ENCODE peak calls at places on chromosome 3, in eight cellular contexts. O is PC-9; R is psoas muscle; E is fibroblast of lung; K is uterus; S is CD8-positive, alpha-beta memory T cell; T is colonic mucosa; A is heart right ventricle. C is an unnamed sample.

GRCh38 chr3:189300345-189300744 is 128.6 kb downstream of the TPRG1 start:
- DNase-seq in O (no peak), T (no peak), S (no peak), E (no peak), R (no peak), A (no peak), K (no peak), C (peak; percentile 88)

GRCh38 chr3:76949033-76949432 is 90.9 kb upstream of the ROBO2 start:
- DNase-seq in T (no peak), R (no peak), E (no peak), K (no peak), A (no peak), O (no peak), S (no peak), C (no peak)

GRCh38 chr3:76432396-76432795 is 607.5 kb upstream of the ROBO2 start:
- DNase-seq in S (no peak), O (no peak), A (no peak), K (no peak), E (no peak), R (no peak), T (no peak), C (no peak)

GRCh38 chr3:150165396-150166094 is 194.8 kb upstream of the PFN2 start:
- DNase-seq in R (no peak), O (no peak), A (no peak), E (no peak), S (no peak), K (no peak), T (no peak), C (no peak)

GRCh38 chr3:126111126-126111551 is 27.2 kb upstream of the SLC41A3 start:
- DNase-seq in E (no peak), S (no peak), T (peak; percentile 5), O (no peak), R (no peak), K (peak; percentile 4), A (no peak), C (no peak)

GRCh38 chr3:119084371-119085069 is 49.9 kb upstream of the IGSF11 start:
- DNase-seq in T (no peak), E (no peak), K (no peak), O (peak; percentile 74), A (no peak), S (no peak), R (no peak), C (no peak)

GRCh38 chr3:9810846-9811245 is 784 bp downstream of the TTLL3 start:
- DNase-seq in T (no peak), K (no peak), R (no peak), O (no peak), E (no peak), A (no peak), S (no peak), C (no peak)

GRCh38 chr3:177569823-177570657 is 372.8 kb upstream of the TBL1XR1 start:
- DNase-seq in S (no peak), O (no peak), K (no peak), E (no peak), A (no peak), R (no peak), T (no peak), C (peak; percentile 82)

GRCh38 chr3:149621218-149622005 is 36.4 kb downstream of the WWTR1 start:
- DNase-seq in E (peak; percentile 97), O (no peak), K (no peak), R (no peak), T (no peak), A (no peak), S (no peak), C (no peak)

GRCh38 chr3:195048059-195048905 is 222.7 kb downstream of the XXYLT1 start:
- DNase-seq in E (no peak), R (no peak), T (no peak), K (peak; percentile 6), S (no peak), O (no peak), A (no peak), C (no peak)

GRCh38 chr3:44469914-44470313 is 7.6 kb downstream of the ZNF445 start:
- DNase-seq in E (no peak), T (no peak), A (no peak), K (no peak), S (no peak), R (no peak), O (no peak), C (no peak)

GRCh38 chr3:156509209-156510174 is 45.4 kb downstream of the SSR3 start:
- DNase-seq in A (no peak), E (peak; percentile 54), R (no peak), S (peak; percentile 50), O (peak; percentile 9), T (no peak), K (no peak), C (peak; percentile 77)

GRCh38 chr3:62586356-62586755 is 213.0 kb upstream of the FEZF2 start:
- DNase-seq in S (no peak), O (no peak), R (no peak), A (no peak), E (peak; percentile 69), T (no peak), K (no peak), C (no peak)

GRCh38 chr3:45225465-45226205 is 452 bp downstream of the TMEM158 start:
- DNase-seq in O (no peak), A (peak; percentile 23), T (no peak), R (peak; percentile 29), S (peak; percentile 36), K (no peak), E (peak; percentile 43), C (peak; percentile 32)

GRCh38 chr3:70989174-70989573 is 594.4 kb downstream of the FOXP1 start:
- DNase-seq in R (no peak), K (no peak), T (no peak), A (no peak), E (peak; percentile 89), S (no peak), O (no peak), C (peak; percentile 83)

GRCh38 chr3:159293493-159293892 is 491.6 kb downstream of the MFSD1 start:
- DNase-seq in R (no peak), O (no peak), T (no peak), S (no peak), K (no peak), E (no peak), A (no peak), C (no peak)

GRCh38 chr3:112822116-112823055 is 24.3 kb downstream of the CD200R1L start:
- DNase-seq in E (peak; percentile 12), R (no peak), S (no peak), K (no peak), T (no peak), A (no peak), O (no peak), C (no peak)

GRCh38 chr3:52218454-52218853 is 7.0 kb downstream of the TLR9 start:
- DNase-seq in R (peak; percentile 39), O (no peak), S (no peak), K (no peak), T (no peak), E (no peak), A (no peak), C (no peak)

GRCh38 chr3:52218026-52218425 is 7.4 kb downstream of the TLR9 start:
- DNase-seq in T (no peak), E (no peak), O (no peak), S (no peak), R (no peak), A (no peak), K (no peak), C (no peak)

GRCh38 chr3:52215351-52215750 is 10.1 kb downstream of the TLR9 start:
- DNase-seq in K (no peak), T (no peak), E (no peak), O (no peak), S (no peak), R (no peak), A (no peak), C (no peak)

GRCh38 chr3:52217409-52217805 is 8.0 kb downstream of the TLR9 start:
- DNase-seq in S (no peak), K (no peak), T (no peak), O (no peak), R (no peak), E (no peak), A (no peak), C (no peak)

DNA sequence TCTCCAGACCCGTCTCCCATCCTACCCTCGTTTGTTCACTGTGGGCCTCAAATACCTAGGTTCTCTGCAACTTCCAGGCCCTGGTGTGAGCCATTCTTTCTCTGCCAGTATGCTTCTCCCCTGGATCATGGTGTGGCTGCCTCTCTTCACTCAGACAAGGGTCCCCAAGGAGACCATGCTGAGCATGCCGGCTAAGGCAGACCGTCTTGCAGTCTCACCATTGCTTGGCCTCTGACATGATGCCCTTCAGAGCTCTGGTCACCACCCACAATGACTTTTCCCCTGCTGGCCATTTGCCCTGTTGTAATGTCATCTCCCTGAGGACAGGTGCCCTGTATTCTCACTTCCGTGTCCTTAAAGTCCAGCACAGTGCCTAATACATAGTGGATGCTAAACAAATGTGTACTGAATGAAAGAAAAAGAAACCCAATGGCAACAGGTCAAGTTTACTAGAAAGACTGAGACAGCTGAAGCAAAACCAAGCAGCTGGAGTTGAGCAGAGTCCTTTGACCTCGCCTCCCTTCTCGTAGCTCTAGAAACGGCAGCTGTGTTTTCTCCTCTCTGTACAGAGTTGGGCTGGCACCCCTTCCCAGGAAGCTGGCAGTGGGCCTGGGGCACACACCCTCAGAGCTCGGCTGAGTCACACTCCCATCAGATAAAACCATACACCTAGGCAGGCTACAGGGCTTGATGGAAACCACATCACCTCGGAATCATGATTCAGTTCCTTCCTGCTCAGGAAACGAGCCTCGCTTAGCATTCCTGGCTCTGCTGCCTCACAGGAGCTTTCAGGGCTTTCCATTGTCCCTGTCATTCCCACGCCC is 8.6 kb downstream of the TLR9 start:
- DNase-seq in R (peak; percentile 74), S (no peak), A (peak; percentile 76), K (peak; percentile 84), T (peak; percentile 92), E (peak; percentile 85), O (peak; percentile 94), C (no peak)
- H3K4me1 ChIP-seq in R (peaks cover 25% of the 10 kb centered on the region), S (peaks cover 57% of the 10 kb centered on the region), A (peaks cover 59% of the 10 kb centered on the region), K (peaks cover 10% of the 10 kb centered on the region), T (peaks cover 22% of the 10 kb centered on the region), E (peaks cover 9% of the 10 kb centered on the region), O (peaks cover 66% of the 10 kb centered on the region), C (no peaks in the 10 kb centered on the region)

GRCh38 chr3:187958432-187959003 is 195.4 kb upstream of the LPP start:
- DNase-seq in T (no peak), E (no peak), R (no peak), S (peak; percentile 32), O (no peak), A (peak; percentile 34), K (no peak), C (no peak)
- H3K4me1 ChIP-seq in T (no peaks in the 10 kb centered on the region), E (peaks cover 15% of the 10 kb centered on the region), R (peaks cover 57% of the 10 kb centered on the region), S (peaks cover 34% of the 10 kb centered on the region), O (peaks cover 48% of the 10 kb centered on the region), A (peaks cover 50% of the 10 kb centered on the region), K (no peaks in the 10 kb centered on the region), C (no peaks in the 10 kb centered on the region)

GRCh38 chr3:59424268-59425010 is 374.6 kb upstream of the CFAP20DC start:
- DNase-seq in T (no peak), A (no peak), E (peak; percentile 92), K (no peak), S (peak; percentile 37), R (no peak), O (no peak), C (no peak)
- H3K4me1 ChIP-seq in T (no peaks in the 10 kb centered on the region), A (no peaks in the 10 kb centered on the region), E (peaks cover 26% of the 10 kb centered on the region), K (no peaks in the 10 kb centered on the region), S (peaks cover 44% of the 10 kb centered on the region), R (no peaks in the 10 kb centered on the region), O (no peaks in the 10 kb centered on the region), C (no peaks in the 10 kb centered on the region)

DNA sequence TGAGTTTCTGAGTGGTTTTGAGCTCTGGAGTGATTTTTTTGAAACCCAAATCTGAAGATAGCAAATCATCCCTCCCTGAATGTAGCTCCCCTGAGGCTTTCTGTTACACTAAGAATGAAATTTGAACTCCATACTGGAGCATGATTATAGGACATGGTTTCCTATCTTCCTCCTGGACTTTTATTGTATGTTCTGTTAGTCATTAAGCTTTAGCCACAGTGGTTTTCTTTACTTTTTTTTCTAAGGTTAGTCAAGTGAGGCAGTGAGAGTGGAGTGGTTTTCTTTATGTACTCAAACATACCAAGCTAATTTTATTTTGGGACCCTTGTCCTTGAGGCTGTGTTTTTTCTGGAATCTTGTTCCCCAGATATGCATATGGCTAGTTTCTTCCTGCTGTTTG is 55.1 kb upstream of the FRMD4B start:
- DNase-seq in R (no peak), T (no peak), K (no peak), A (no peak), S (no peak), O (no peak), E (no peak), C (no peak)
- H3K4me1 ChIP-seq in R (peaks cover 6% of the 10 kb centered on the region), T (no peaks in the 10 kb centered on the region), K (no peaks in the 10 kb centered on the region), A (no peaks in the 10 kb centered on the region), S (no peaks in the 10 kb centered on the region), O (no peaks in the 10 kb centered on the region), E (no peaks in the 10 kb centered on the region), C (no peaks in the 10 kb centered on the region)

C was measured in A673.